ENCODE peak calls at places on chromosomes 12 and 14, in six cellular contexts. T is nucleus accumbens, K is GOT3, W is AG10803, M is kidney tubule cell, N is GM20000. L is an unnamed sample.
A peak's percentile ranks its signal among the peaks of the same experiment; 100 is the strongest.

GRCh38 chr12:50039151-50039835 is 14.0 kb upstream of the RACGAP1 start:
- DNase-seq in T (peak; percentile 78), W (peak; percentile 64), M (peak; percentile 74), N (peak; percentile 87), K (peak; percentile 16), L (peak; percentile 97)

GRCh38 chr12:1796515-1797010 is 23.8 kb upstream of the LRTM2 start:
- DNase-seq in M (no peak), T (no peak), W (peak; percentile 24), N (peak; percentile 62), K (no peak), L (no peak)

GRCh38 chr14:38137005-38137404 is 70.7 kb upstream of the SSTR1 start:
- DNase-seq in K (no peak), W (peak; percentile 50), M (no peak), N (no peak), T (no peak), L (no peak)

GRCh38 chr12:60710246-60710645 is 1114.4 kb downstream of the SLC16A7 start:
- DNase-seq in M (no peak), W (no peak), T (no peak), N (no peak), K (no peak), L (no peak)

GRCh38 chr12:48342980-48343379 is 7.7 kb downstream of the ZNF641 start:
- DNase-seq in W (no peak), T (no peak), K (no peak), M (no peak), N (no peak), L (no peak)

GRCh38 chr12:81896771-81897170 is 137.6 kb upstream of the PPFIA2 start:
- DNase-seq in N (no peak), K (no peak), W (no peak), M (no peak), T (no peak), L (no peak)

GRCh38 chr12:106246891-106247730 is 709 bp downstream of the CKAP4 start:
- DNase-seq in N (peak; percentile 82), T (peak; percentile 28), K (no peak), W (peak; percentile 76), M (peak; percentile 69), L (no peak)

GRCh38 chr14:29927596-29928341 is at the start of gene PRKD1:
- DNase-seq in T (peak; percentile 66), W (peak; percentile 71), N (peak; percentile 40), K (peak; percentile 2), M (peak; percentile 68), L (no peak)

GRCh38 chr12:84856156-84856900 is 56.3 kb downstream of the SLC6A15 start:
- DNase-seq in N (no peak), M (peak; percentile 9), W (no peak), T (no peak), K (no peak), L (no peak)

GRCh38 chr12:106648736-106649135 is 65.9 kb downstream of the RFX4 start:
- DNase-seq in T (no peak), N (no peak), M (peak; percentile 50), W (no peak), K (no peak), L (peak; percentile 39)

GRCh38 chr12:91818236-91819131 is 327.2 kb downstream of the BTG1 start:
- DNase-seq in T (no peak), M (peak; percentile 38), K (no peak), W (no peak), N (no peak), L (no peak)

GRCh38 chr12:20507711-20508110 is 139.4 kb downstream of the PDE3A start:
- DNase-seq in K (no peak), N (no peak), W (no peak), T (no peak), M (no peak), L (no peak)

GRCh38 chr12:52246720-52247621 is 13.9 kb downstream of the KRT7 start:
- DNase-seq in T (no peak), K (no peak), N (peak; percentile 33), W (no peak), M (peak; percentile 77), L (no peak)

GRCh38 chr12:109618091-109618490 is 44.5 kb downstream of the MVK start:
- DNase-seq in M (no peak), W (no peak), T (no peak), K (no peak), N (no peak), L (no peak)

GRCh38 chr12:96120359-96121100 is 73.6 kb upstream of the ELK3 start:
- DNase-seq in M (no peak), N (peak; percentile 76), W (no peak), K (no peak), T (no peak), L (no peak)